ENCODE peak calls at places on chromosomes 2 and 18, in ten cellular contexts. One of them, this sample, is unnamed.

GRCh38 chr2:46548521-46549144 is 69.3 kb downstream of the TMEM247 start:
- DNase-seq in MCF 10A: no peak
- DNase-seq in transverse colon: no peak
- DNase-seq in body of pancreas: no peak
- DNase-seq in neural crest cell: no peak
- DNase-seq in progenitor cell of endocrine pancreas: no peak
- DNase-seq in CD4-positive, alpha-beta T cell: no peak
- DNase-seq in AG10803: no peak
- DNase-seq in GM12864: no peak
- DNase-seq in A549: no peak
- DNase-seq in this sample: no peak

GRCh38 chr2:170394988-170395387 is 217.0 kb downstream of the MYO3B start:
- DNase-seq in MCF 10A: no peak
- DNase-seq in transverse colon: no peak
- DNase-seq in body of pancreas: no peak
- DNase-seq in neural crest cell: no peak
- DNase-seq in progenitor cell of endocrine pancreas: no peak
- DNase-seq in CD4-positive, alpha-beta T cell: no peak
- DNase-seq in AG10803: no peak
- DNase-seq in GM12864: no peak
- DNase-seq in A549: no peak
- DNase-seq in this sample: no peak

GRCh38 chr18:44036500-44036899 is 644.2 kb upstream of the SETBP1 start:
- DNase-seq in MCF 10A: peak; percentile 41
- DNase-seq in transverse colon: no peak
- DNase-seq in body of pancreas: peak; percentile 35
- DNase-seq in neural crest cell: no peak
- DNase-seq in progenitor cell of endocrine pancreas: no peak
- DNase-seq in CD4-positive, alpha-beta T cell: no peak
- DNase-seq in AG10803: no peak
- DNase-seq in GM12864: no peak
- DNase-seq in A549: no peak
- DNase-seq in this sample: no peak

GRCh38 chr18:48367557-48367956 is 41.6 kb downstream of the ZBTB7C start:
- DNase-seq in MCF 10A: no peak
- DNase-seq in transverse colon: no peak
- DNase-seq in body of pancreas: no peak
- DNase-seq in neural crest cell: no peak
- DNase-seq in progenitor cell of endocrine pancreas: no peak
- DNase-seq in CD4-positive, alpha-beta T cell: no peak
- DNase-seq in AG10803: no peak
- DNase-seq in GM12864: no peak
- DNase-seq in A549: no peak
- DNase-seq in this sample: no peak

GRCh38 chr18:74609535-74609934 is 11.9 kb downstream of the ZNF407 start:
- DNase-seq in MCF 10A: no peak
- DNase-seq in transverse colon: no peak
- DNase-seq in body of pancreas: no peak
- DNase-seq in neural crest cell: no peak
- DNase-seq in progenitor cell of endocrine pancreas: no peak
- DNase-seq in CD4-positive, alpha-beta T cell: no peak
- DNase-seq in AG10803: peak; percentile 76
- DNase-seq in GM12864: no peak
- DNase-seq in A549: no peak
- DNase-seq in this sample: no peak

GRCh38 chr2:177553176-177553909 is 160.8 kb downstream of the AGPS start:
- DNase-seq in MCF 10A: peak; percentile 38
- DNase-seq in transverse colon: no peak
- DNase-seq in body of pancreas: no peak
- DNase-seq in neural crest cell: no peak
- DNase-seq in progenitor cell of endocrine pancreas: no peak
- DNase-seq in CD4-positive, alpha-beta T cell: no peak
- DNase-seq in AG10803: peak; percentile 9
- DNase-seq in GM12864: no peak
- DNase-seq in A549: no peak
- DNase-seq in this sample: peak; percentile 2

GRCh38 chr18:78506031-78506461 is 473.6 kb upstream of the SALL3 start:
- DNase-seq in MCF 10A: no peak
- DNase-seq in transverse colon: no peak
- DNase-seq in body of pancreas: no peak
- DNase-seq in neural crest cell: peak; percentile 70
- DNase-seq in progenitor cell of endocrine pancreas: peak; percentile 25
- DNase-seq in CD4-positive, alpha-beta T cell: no peak
- DNase-seq in AG10803: no peak
- DNase-seq in GM12864: no peak
- DNase-seq in A549: no peak
- DNase-seq in this sample: no peak

GRCh38 chr2:136243638-136244557 is 125.9 kb upstream of the CXCR4 start:
- DNase-seq in MCF 10A: no peak
- DNase-seq in transverse colon: no peak
- DNase-seq in body of pancreas: no peak
- DNase-seq in neural crest cell: no peak
- DNase-seq in progenitor cell of endocrine pancreas: no peak
- DNase-seq in CD4-positive, alpha-beta T cell: no peak
- DNase-seq in AG10803: no peak
- DNase-seq in GM12864: no peak
- DNase-seq in A549: no peak
- DNase-seq in this sample: no peak

GRCh38 chr18:54162431-54162830 is 62.0 kb downstream of the MBD2 start:
- DNase-seq in MCF 10A: peak; percentile 37
- DNase-seq in transverse colon: no peak
- DNase-seq in body of pancreas: no peak
- DNase-seq in neural crest cell: no peak
- DNase-seq in progenitor cell of endocrine pancreas: no peak
- DNase-seq in CD4-positive, alpha-beta T cell: no peak
- DNase-seq in AG10803: peak; percentile 87
- DNase-seq in GM12864: no peak
- DNase-seq in A549: no peak
- DNase-seq in this sample: no peak

GRCh38 chr18:75422341-75422910 is 5.1 kb downstream of the SMIM21 start:
- DNase-seq in MCF 10A: peak; percentile 9
- DNase-seq in transverse colon: no peak
- DNase-seq in body of pancreas: no peak
- DNase-seq in neural crest cell: no peak
- DNase-seq in progenitor cell of endocrine pancreas: no peak
- DNase-seq in CD4-positive, alpha-beta T cell: no peak
- DNase-seq in AG10803: peak; percentile 27
- DNase-seq in GM12864: no peak
- DNase-seq in A549: no peak
- DNase-seq in this sample: no peak

GRCh38 chr18:42561521-42561920 is 554.0 kb downstream of the RIT2 start:
- DNase-seq in MCF 10A: no peak
- DNase-seq in transverse colon: no peak
- DNase-seq in body of pancreas: no peak
- DNase-seq in neural crest cell: no peak
- DNase-seq in progenitor cell of endocrine pancreas: no peak
- DNase-seq in CD4-positive, alpha-beta T cell: no peak
- DNase-seq in AG10803: no peak
- DNase-seq in GM12864: no peak
- DNase-seq in A549: no peak
- DNase-seq in this sample: no peak

GRCh38 chr18:79737426-79737825 is 57.8 kb downstream of the CTDP1 start:
- DNase-seq in MCF 10A: no peak
- DNase-seq in transverse colon: no peak
- DNase-seq in body of pancreas: no peak
- DNase-seq in neural crest cell: no peak
- DNase-seq in progenitor cell of endocrine pancreas: no peak
- DNase-seq in CD4-positive, alpha-beta T cell: no peak
- DNase-seq in AG10803: no peak
- DNase-seq in GM12864: no peak
- DNase-seq in A549: no peak
- DNase-seq in this sample: no peak

GRCh38 chr2:186125625-186126024 is 360.4 kb upstream of the ZC3H15 start:
- DNase-seq in MCF 10A: no peak
- DNase-seq in transverse colon: no peak
- DNase-seq in body of pancreas: no peak
- DNase-seq in neural crest cell: no peak
- DNase-seq in progenitor cell of endocrine pancreas: no peak
- DNase-seq in CD4-positive, alpha-beta T cell: no peak
- DNase-seq in AG10803: no peak
- DNase-seq in GM12864: no peak
- DNase-seq in A549: no peak
- DNase-seq in this sample: no peak

DNA sequence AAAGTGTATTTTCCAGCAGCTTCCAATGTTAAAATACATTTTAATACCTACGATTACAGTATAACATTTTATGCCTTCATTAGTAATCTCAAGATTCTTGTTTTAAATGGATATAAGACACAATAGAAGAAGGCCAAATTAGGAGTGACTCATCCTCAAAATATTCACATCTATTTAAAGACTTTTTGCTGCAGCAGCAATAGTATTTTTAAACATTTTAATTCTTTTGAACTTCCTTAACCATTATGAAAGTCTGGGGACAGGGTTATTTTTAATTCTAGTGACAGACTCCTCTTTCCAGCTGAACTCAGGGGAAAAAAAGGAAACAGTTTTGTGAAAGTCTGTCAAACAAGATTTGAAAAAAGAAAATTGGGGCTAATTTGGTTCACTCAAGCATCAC is 541.7 kb downstream of the NUP35 start:
- DNase-seq in MCF 10A: peak; percentile 20
- DNase-seq in transverse colon: no peak
- DNase-seq in body of pancreas: no peak
- DNase-seq in neural crest cell: no peak
- DNase-seq in progenitor cell of endocrine pancreas: no peak
- DNase-seq in CD4-positive, alpha-beta T cell: no peak
- DNase-seq in AG10803: no peak
- DNase-seq in GM12864: no peak
- DNase-seq in A549: no peak
- DNase-seq in this sample: no peak
- TF ChIP-seq CTCF in MCF 10A: no peak
- TF ChIP-seq CTCF in transverse colon: no peak
- TF ChIP-seq CTCF in body of pancreas: no peak
- TF ChIP-seq CTCF in neural crest cell: no peak
- TF ChIP-seq CTCF in progenitor cell of endocrine pancreas: no peak
- TF ChIP-seq CTCF in CD4-positive, alpha-beta T cell: no peak
- TF ChIP-seq CTCF in AG10803: no peak
- TF ChIP-seq CTCF in GM12864: no peak
- TF ChIP-seq CTCF in A549: no peak
- TF ChIP-seq CTCF in this sample: no peak

GRCh38 chr2:105454801-105455485 is 56.1 kb upstream of the FHL2 start:
- DNase-seq in MCF 10A: peak; percentile 95
- DNase-seq in transverse colon: peak; percentile 51
- DNase-seq in body of pancreas: peak; percentile 28
- DNase-seq in neural crest cell: no peak
- DNase-seq in progenitor cell of endocrine pancreas: no peak
- DNase-seq in CD4-positive, alpha-beta T cell: no peak
- DNase-seq in AG10803: peak; percentile 82
- DNase-seq in GM12864: peak; percentile 3
- DNase-seq in A549: peak; percentile 50
- DNase-seq in this sample: peak; percentile 76
- TF ChIP-seq CTCF in MCF 10A: peak; percentile 68
- TF ChIP-seq CTCF in transverse colon: peak; percentile 52
- TF ChIP-seq CTCF in body of pancreas: no peak
- TF ChIP-seq CTCF in neural crest cell: peak; percentile 40
- TF ChIP-seq CTCF in progenitor cell of endocrine pancreas: peak; percentile 29
- TF ChIP-seq CTCF in CD4-positive, alpha-beta T cell: no peak
- TF ChIP-seq CTCF in AG10803: peak; percentile 65
- TF ChIP-seq CTCF in GM12864: peak; percentile 45
- TF ChIP-seq CTCF in A549: peak; percentile 59
- TF ChIP-seq CTCF in this sample: peak; percentile 63

DNA sequence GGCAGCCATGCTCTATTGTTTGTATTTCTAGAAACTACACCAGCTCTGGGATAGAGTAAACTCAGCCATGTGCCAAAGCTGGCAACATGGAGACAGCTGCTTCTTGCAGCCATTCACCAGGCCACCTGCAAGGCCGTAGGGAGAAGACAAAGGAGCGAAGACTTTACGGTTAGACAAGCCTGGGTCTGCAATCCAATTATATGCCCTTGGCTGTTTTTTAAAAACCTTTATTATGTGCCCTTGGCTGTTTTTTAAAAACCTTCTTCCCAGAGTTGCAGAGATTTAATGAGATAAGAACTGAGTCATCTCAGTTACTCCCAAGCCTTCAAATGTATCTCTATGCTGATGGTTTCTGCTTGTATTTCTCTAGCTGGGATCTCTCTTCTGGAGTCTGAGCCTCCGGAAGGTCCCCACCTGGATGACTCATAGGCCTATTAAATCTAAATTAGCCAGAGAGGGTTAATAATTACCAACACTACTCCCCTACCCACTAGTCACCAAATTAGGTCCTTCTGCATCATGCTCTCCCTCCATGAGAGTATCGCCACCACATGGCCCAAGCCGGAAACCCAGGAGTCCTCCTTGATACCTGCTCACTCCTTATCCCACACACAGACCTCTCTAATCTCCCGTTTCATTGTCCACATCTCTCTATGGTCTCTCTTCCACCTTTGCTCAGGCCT is 17.5 kb upstream of the DPP4 start:
- DNase-seq in MCF 10A: peak; percentile 42
- DNase-seq in transverse colon: peak; percentile 65
- DNase-seq in body of pancreas: no peak
- DNase-seq in neural crest cell: no peak
- DNase-seq in progenitor cell of endocrine pancreas: no peak
- DNase-seq in CD4-positive, alpha-beta T cell: peak; percentile 23
- DNase-seq in AG10803: no peak
- DNase-seq in GM12864: no peak
- DNase-seq in A549: no peak
- DNase-seq in this sample: peak; percentile 82
- TF ChIP-seq CTCF in MCF 10A: no peak
- TF ChIP-seq CTCF in transverse colon: peak; percentile 47
- TF ChIP-seq CTCF in body of pancreas: no peak
- TF ChIP-seq CTCF in neural crest cell: no peak
- TF ChIP-seq CTCF in progenitor cell of endocrine pancreas: no peak
- TF ChIP-seq CTCF in CD4-positive, alpha-beta T cell: peak; percentile 34
- TF ChIP-seq CTCF in AG10803: no peak
- TF ChIP-seq CTCF in GM12864: peak; percentile 22
- TF ChIP-seq CTCF in A549: peak; percentile 10
- TF ChIP-seq CTCF in this sample: no peak

GRCh38 chr2:113175736-113176695 is 2.2 kb downstream of the PSD4 start:
- DNase-seq in MCF 10A: no peak
- DNase-seq in transverse colon: peak; percentile 53
- DNase-seq in body of pancreas: no peak
- DNase-seq in neural crest cell: no peak
- DNase-seq in progenitor cell of endocrine pancreas: no peak
- DNase-seq in CD4-positive, alpha-beta T cell: no peak
- DNase-seq in AG10803: no peak
- DNase-seq in GM12864: no peak
- DNase-seq in A549: no peak
- DNase-seq in this sample: no peak

GRCh38 chr2:113175101-113175628 is 1.4 kb downstream of the PSD4 start:
- DNase-seq in MCF 10A: no peak
- DNase-seq in transverse colon: peak; percentile 68
- DNase-seq in body of pancreas: no peak
- DNase-seq in neural crest cell: no peak
- DNase-seq in progenitor cell of endocrine pancreas: no peak
- DNase-seq in CD4-positive, alpha-beta T cell: peak; percentile 54
- DNase-seq in AG10803: no peak
- DNase-seq in GM12864: peak; percentile 93
- DNase-seq in A549: no peak
- DNase-seq in this sample: no peak

GRCh38 chr2:113172721-113173562 is 829 bp upstream of the PSD4 start:
- DNase-seq in MCF 10A: no peak
- DNase-seq in transverse colon: no peak
- DNase-seq in body of pancreas: no peak
- DNase-seq in neural crest cell: no peak
- DNase-seq in progenitor cell of endocrine pancreas: no peak
- DNase-seq in CD4-positive, alpha-beta T cell: no peak
- DNase-seq in AG10803: no peak
- DNase-seq in GM12864: no peak
- DNase-seq in A549: no peak
- DNase-seq in this sample: no peak

GRCh38 chr2:113173563-113174368 is at the start of gene PSD4:
- DNase-seq in MCF 10A: no peak
- DNase-seq in transverse colon: peak; percentile 82
- DNase-seq in body of pancreas: peak; percentile 31
- DNase-seq in neural crest cell: no peak
- DNase-seq in progenitor cell of endocrine pancreas: no peak
- DNase-seq in CD4-positive, alpha-beta T cell: peak; percentile 84
- DNase-seq in AG10803: no peak
- DNase-seq in GM12864: peak; percentile 88
- DNase-seq in A549: no peak
- DNase-seq in this sample: no peak

GRCh38 chr2:113174369-113174735 is 581 bp downstream of the PSD4 start:
- DNase-seq in MCF 10A: no peak
- DNase-seq in transverse colon: no peak
- DNase-seq in body of pancreas: no peak
- DNase-seq in neural crest cell: no peak
- DNase-seq in progenitor cell of endocrine pancreas: no peak
- DNase-seq in CD4-positive, alpha-beta T cell: no peak
- DNase-seq in AG10803: no peak
- DNase-seq in GM12864: no peak
- DNase-seq in A549: no peak
- DNase-seq in this sample: no peak
- TF ChIP-seq CTCF in MCF 10A: no peak
- TF ChIP-seq CTCF in transverse colon: no peak
- TF ChIP-seq CTCF in body of pancreas: no peak
- TF ChIP-seq CTCF in neural crest cell: no peak
- TF ChIP-seq CTCF in progenitor cell of endocrine pancreas: no peak
- TF ChIP-seq CTCF in CD4-positive, alpha-beta T cell: no peak
- TF ChIP-seq CTCF in AG10803: no peak
- TF ChIP-seq CTCF in GM12864: peak; percentile 39
- TF ChIP-seq CTCF in A549: no peak
- TF ChIP-seq CTCF in this sample: no peak

This sample was measured in Calu3.